ENCODE peak calls at places on chromosomes 2 and 18, in four cellular contexts. One of them, this sample, is unnamed.

GRCh38 chr2:14675489-14675888 is 43.0 kb downstream of the LRATD1 start:
- DNase-seq in activated CD8-positive, alpha-beta T cell treated with anti-CD3 and anti-CD28 coated beads, Interleukin-2, amount 10 ng/mL, durations not matched to agents 7 days and 5 days: no peak
- DNase-seq in activated T-cell treated with anti-CD3 and anti-CD28 coated beads for 1 hour: no peak
- DNase-seq in transverse colon: no peak
- DNase-seq in this sample: no peak

GRCh38 chr2:118973542-118973951 is 31.6 kb downstream of the MARCO start:
- DNase-seq in activated CD8-positive, alpha-beta T cell treated with anti-CD3 and anti-CD28 coated beads, Interleukin-2, amount 10 ng/mL, durations not matched to agents 7 days and 5 days: no peak
- DNase-seq in activated T-cell treated with anti-CD3 and anti-CD28 coated beads for 1 hour: no peak
- DNase-seq in transverse colon: no peak
- DNase-seq in this sample: no peak

GRCh38 chr18:62717059-62717849 is 1.9 kb downstream of the PHLPP1 start:
- DNase-seq in activated CD8-positive, alpha-beta T cell treated with anti-CD3 and anti-CD28 coated beads, Interleukin-2, amount 10 ng/mL, durations not matched to agents 7 days and 5 days: peak; percentile 46
- DNase-seq in activated T-cell treated with anti-CD3 and anti-CD28 coated beads for 1 hour: peak; percentile 26
- DNase-seq in transverse colon: peak; percentile 69
- DNase-seq in this sample: no peak

GRCh38 chr2:67880291-67880761 is 182.5 kb downstream of the C1D start:
- DNase-seq in activated CD8-positive, alpha-beta T cell treated with anti-CD3 and anti-CD28 coated beads, Interleukin-2, amount 10 ng/mL, durations not matched to agents 7 days and 5 days: no peak
- DNase-seq in activated T-cell treated with anti-CD3 and anti-CD28 coated beads for 1 hour: no peak
- DNase-seq in transverse colon: no peak
- DNase-seq in this sample: no peak

GRCh38 chr2:143026411-143027054 is 102.7 kb upstream of the ARHGAP15 start:
- DNase-seq in activated CD8-positive, alpha-beta T cell treated with anti-CD3 and anti-CD28 coated beads, Interleukin-2, amount 10 ng/mL, durations not matched to agents 7 days and 5 days: no peak
- DNase-seq in activated T-cell treated with anti-CD3 and anti-CD28 coated beads for 1 hour: no peak
- DNase-seq in transverse colon: no peak
- DNase-seq in this sample: no peak

GRCh38 chr2:178865121-178865520 is 57.9 kb upstream of the TTN start:
- DNase-seq in activated CD8-positive, alpha-beta T cell treated with anti-CD3 and anti-CD28 coated beads, Interleukin-2, amount 10 ng/mL, durations not matched to agents 7 days and 5 days: no peak
- DNase-seq in activated T-cell treated with anti-CD3 and anti-CD28 coated beads for 1 hour: no peak
- DNase-seq in transverse colon: no peak
- DNase-seq in this sample: no peak

GRCh38 chr18:56678836-56679565 is 27.8 kb downstream of the WDR7 start:
- DNase-seq in activated CD8-positive, alpha-beta T cell treated with anti-CD3 and anti-CD28 coated beads, Interleukin-2, amount 10 ng/mL, durations not matched to agents 7 days and 5 days: no peak
- DNase-seq in activated T-cell treated with anti-CD3 and anti-CD28 coated beads for 1 hour: no peak
- DNase-seq in transverse colon: peak; percentile 14
- DNase-seq in this sample: no peak

GRCh38 chr2:120283649-120284048 is 31.0 kb downstream of the RALB start:
- DNase-seq in activated CD8-positive, alpha-beta T cell treated with anti-CD3 and anti-CD28 coated beads, Interleukin-2, amount 10 ng/mL, durations not matched to agents 7 days and 5 days: no peak
- DNase-seq in activated T-cell treated with anti-CD3 and anti-CD28 coated beads for 1 hour: no peak
- DNase-seq in transverse colon: no peak
- DNase-seq in this sample: no peak

GRCh38 chr2:237980751-237981150 is 13.9 kb downstream of the UBE2F start:
- DNase-seq in activated CD8-positive, alpha-beta T cell treated with anti-CD3 and anti-CD28 coated beads, Interleukin-2, amount 10 ng/mL, durations not matched to agents 7 days and 5 days: peak; percentile 63
- DNase-seq in activated T-cell treated with anti-CD3 and anti-CD28 coated beads for 1 hour: no peak
- DNase-seq in transverse colon: no peak
- DNase-seq in this sample: peak; percentile 89

GRCh38 chr2:96929245-96929925 is 57.0 kb downstream of the FAM178B start:
- DNase-seq in activated CD8-positive, alpha-beta T cell treated with anti-CD3 and anti-CD28 coated beads, Interleukin-2, amount 10 ng/mL, durations not matched to agents 7 days and 5 days: no peak
- DNase-seq in activated T-cell treated with anti-CD3 and anti-CD28 coated beads for 1 hour: no peak
- DNase-seq in transverse colon: no peak
- DNase-seq in this sample: no peak

GRCh38 chr2:204298426-204298825 is 246.8 kb upstream of the PARD3B start:
- DNase-seq in activated CD8-positive, alpha-beta T cell treated with anti-CD3 and anti-CD28 coated beads, Interleukin-2, amount 10 ng/mL, durations not matched to agents 7 days and 5 days: no peak
- DNase-seq in activated T-cell treated with anti-CD3 and anti-CD28 coated beads for 1 hour: no peak
- DNase-seq in transverse colon: no peak
- DNase-seq in this sample: no peak